ENCODE peak calls at places on chromosomes 5 and 9, in seven cellular contexts. One of them, this sample, is unnamed.
A peak's percentile ranks its signal among the peaks of the same experiment; 100 is the strongest.

GRCh38 chr5:168947212-168947868 is 353.6 kb downstream of the SLIT3 start:
- DNase-seq in uterus: peak; percentile 23
- DNase-seq in prostate gland: no peak
- DNase-seq in stomach: peak; percentile 59
- DNase-seq in H54: peak; percentile 62
- DNase-seq in upper lobe of left lung: peak; percentile 24
- DNase-seq in adrenal gland: peak; percentile 65
- DNase-seq in this sample: peak; percentile 27

GRCh38 chr5:83972236-83972635 is 251.6 kb upstream of the HAPLN1 start:
- DNase-seq in uterus: no peak
- DNase-seq in prostate gland: no peak
- DNase-seq in stomach: no peak
- DNase-seq in H54: no peak
- DNase-seq in upper lobe of left lung: no peak
- DNase-seq in adrenal gland: no peak
- DNase-seq in this sample: no peak

GRCh38 chr5:133499896-133500295 is 112.4 kb downstream of the FSTL4 start:
- DNase-seq in uterus: no peak
- DNase-seq in prostate gland: peak; percentile 25
- DNase-seq in stomach: no peak
- DNase-seq in H54: no peak
- DNase-seq in upper lobe of left lung: peak; percentile 50
- DNase-seq in adrenal gland: no peak
- DNase-seq in this sample: no peak

GRCh38 chr9:3760031-3760430 is 234.2 kb upstream of the RFX3 start:
- DNase-seq in uterus: no peak
- DNase-seq in prostate gland: peak; percentile 38
- DNase-seq in stomach: no peak
- DNase-seq in H54: no peak
- DNase-seq in upper lobe of left lung: no peak
- DNase-seq in adrenal gland: no peak
- DNase-seq in this sample: no peak

GRCh38 chr5:54547711-54548250 is 30.2 kb downstream of the SNX18 start:
- DNase-seq in uterus: peak; percentile 72
- DNase-seq in prostate gland: no peak
- DNase-seq in stomach: no peak
- DNase-seq in H54: no peak
- DNase-seq in upper lobe of left lung: no peak
- DNase-seq in adrenal gland: peak; percentile 85
- DNase-seq in this sample: no peak

GRCh38 chr5:107604990-107605389 is 65.7 kb downstream of the EFNA5 start:
- DNase-seq in uterus: no peak
- DNase-seq in prostate gland: no peak
- DNase-seq in stomach: no peak
- DNase-seq in H54: no peak
- DNase-seq in upper lobe of left lung: no peak
- DNase-seq in adrenal gland: no peak
- DNase-seq in this sample: no peak

GRCh38 chr9:98215821-98216220 is 23.4 kb upstream of the CORO2A start:
- DNase-seq in uterus: no peak
- DNase-seq in prostate gland: no peak
- DNase-seq in stomach: no peak
- DNase-seq in H54: no peak
- DNase-seq in upper lobe of left lung: no peak
- DNase-seq in adrenal gland: peak; percentile 62
- DNase-seq in this sample: no peak

GRCh38 chr5:10831416-10831815 is 70.4 kb upstream of the DAP start:
- DNase-seq in uterus: no peak
- DNase-seq in prostate gland: no peak
- DNase-seq in stomach: no peak
- DNase-seq in H54: no peak
- DNase-seq in upper lobe of left lung: no peak
- DNase-seq in adrenal gland: no peak
- DNase-seq in this sample: no peak

GRCh38 chr5:141821430-141821925 is 56.7 kb downstream of the PCDH1 start:
- DNase-seq in uterus: no peak
- DNase-seq in prostate gland: no peak
- DNase-seq in stomach: no peak
- DNase-seq in H54: peak; percentile 52
- DNase-seq in upper lobe of left lung: no peak
- DNase-seq in adrenal gland: no peak
- DNase-seq in this sample: no peak

GRCh38 chr5:36403601-36404311 is 102.1 kb upstream of the RANBP3L start:
- DNase-seq in uterus: peak; percentile 69
- DNase-seq in prostate gland: no peak
- DNase-seq in stomach: no peak
- DNase-seq in H54: peak; percentile 44
- DNase-seq in upper lobe of left lung: peak; percentile 35
- DNase-seq in adrenal gland: peak; percentile 39
- DNase-seq in this sample: no peak

GRCh38 chr9:81694541-81694940 is 5.2 kb upstream of the TLE1 start:
- DNase-seq in uterus: no peak
- DNase-seq in prostate gland: no peak
- DNase-seq in stomach: no peak
- DNase-seq in H54: no peak
- DNase-seq in upper lobe of left lung: no peak
- DNase-seq in adrenal gland: no peak
- DNase-seq in this sample: no peak

GRCh38 chr5:109329296-109330252 is 80.2 kb downstream of the PJA2 start:
- DNase-seq in uterus: no peak
- DNase-seq in prostate gland: no peak
- DNase-seq in stomach: no peak
- DNase-seq in H54: peak; percentile 39
- DNase-seq in upper lobe of left lung: no peak
- DNase-seq in adrenal gland: no peak
- DNase-seq in this sample: no peak

GRCh38 chr9:34365282-34365681 is 11.4 kb downstream of the MYORG start:
- DNase-seq in uterus: no peak
- DNase-seq in prostate gland: no peak
- DNase-seq in stomach: no peak
- DNase-seq in H54: no peak
- DNase-seq in upper lobe of left lung: no peak
- DNase-seq in adrenal gland: no peak
- DNase-seq in this sample: no peak

GRCh38 chr5:72209515-72210115 is 102.3 kb downstream of the MAP1B start:
- DNase-seq in uterus: no peak
- DNase-seq in prostate gland: peak; percentile 90
- DNase-seq in stomach: no peak
- DNase-seq in H54: no peak
- DNase-seq in upper lobe of left lung: no peak
- DNase-seq in adrenal gland: no peak
- DNase-seq in this sample: no peak

GRCh38 chr9:99000480-99001395 is 57.0 kb downstream of the COL15A1 start:
- DNase-seq in uterus: no peak
- DNase-seq in prostate gland: no peak
- DNase-seq in stomach: peak; percentile 52
- DNase-seq in H54: peak; percentile 65
- DNase-seq in upper lobe of left lung: peak; percentile 62
- DNase-seq in adrenal gland: peak; percentile 66
- DNase-seq in this sample: no peak

GRCh38 chr9:130042406-130042930 is 521 bp downstream of the FNBP1 start:
- DNase-seq in uterus: peak; percentile 41
- DNase-seq in prostate gland: no peak
- DNase-seq in stomach: peak; percentile 40
- DNase-seq in H54: no peak
- DNase-seq in upper lobe of left lung: peak; percentile 31
- DNase-seq in adrenal gland: peak; percentile 31
- DNase-seq in this sample: no peak

GRCh38 chr9:5448461-5448860 is 1.9 kb upstream of the CD274 start:
- DNase-seq in uterus: no peak
- DNase-seq in prostate gland: no peak
- DNase-seq in stomach: no peak
- DNase-seq in H54: no peak
- DNase-seq in upper lobe of left lung: no peak
- DNase-seq in adrenal gland: no peak
- DNase-seq in this sample: no peak

DNA sequence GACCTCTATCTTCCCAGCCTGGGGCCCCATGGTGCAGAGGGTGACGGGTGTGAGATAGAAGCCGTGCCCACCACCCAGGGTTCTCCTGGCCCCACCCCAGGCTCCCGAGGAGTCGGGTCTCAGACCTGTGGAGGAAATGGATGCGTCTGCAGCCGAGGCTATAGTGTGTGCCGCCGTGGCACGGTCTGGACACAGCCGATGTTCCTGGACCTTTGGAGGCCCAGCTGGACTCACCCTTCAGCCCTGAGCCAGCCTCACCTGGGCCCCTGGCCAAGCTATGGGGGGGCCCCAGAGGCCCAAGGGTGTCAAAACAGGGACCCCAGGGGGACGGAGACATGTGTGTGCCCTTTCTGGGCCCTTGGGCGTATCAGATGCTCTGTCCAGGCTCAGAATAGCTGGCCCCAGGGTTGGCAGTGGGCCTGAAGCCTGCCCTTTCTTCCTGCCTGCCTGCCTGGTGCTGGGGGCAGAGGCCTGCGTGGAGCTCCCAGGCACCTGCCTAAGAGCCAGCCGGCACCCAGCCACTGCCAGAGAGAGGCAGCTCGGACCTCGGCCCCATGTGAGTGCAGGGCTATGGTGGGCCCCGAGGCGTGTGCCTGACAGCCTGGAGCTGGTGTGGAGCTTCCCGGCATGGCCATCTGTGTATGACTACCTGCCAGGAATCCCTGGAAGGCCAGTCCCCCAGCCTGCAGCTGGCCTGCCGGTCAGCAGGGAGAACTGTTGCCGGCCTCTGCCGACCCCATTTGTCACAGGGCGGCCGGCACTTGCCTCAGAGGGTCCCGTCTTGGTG is 41.8 kb downstream of the KCNT1 start:
- DNase-seq in uterus: no peak
- DNase-seq in prostate gland: no peak
- DNase-seq in stomach: no peak
- DNase-seq in H54: no peak
- DNase-seq in upper lobe of left lung: no peak
- DNase-seq in adrenal gland: no peak
- DNase-seq in this sample: no peak
- TF ChIP-seq POLR2A in uterus: no peak
- TF ChIP-seq POLR2A in prostate gland: no peak
- TF ChIP-seq POLR2A in stomach: no peak
- TF ChIP-seq POLR2A in H54: no peak
- TF ChIP-seq POLR2A in upper lobe of left lung: no peak
- TF ChIP-seq POLR2A in adrenal gland: no peak
- TF ChIP-seq POLR2A in this sample: no peak

GRCh38 chr5:140041492-140042421 is 1.3 kb downstream of the NRG2 start:
- DNase-seq in uterus: peak; percentile 35
- DNase-seq in prostate gland: peak; percentile 7
- DNase-seq in stomach: peak; percentile 66
- DNase-seq in H54: peak; percentile 80
- DNase-seq in upper lobe of left lung: peak; percentile 53
- DNase-seq in adrenal gland: peak; percentile 92
- DNase-seq in this sample: no peak
- TF ChIP-seq POLR2A in uterus: no peak
- TF ChIP-seq POLR2A in prostate gland: no peak
- TF ChIP-seq POLR2A in stomach: no peak
- TF ChIP-seq POLR2A in H54: peak; percentile 44
- TF ChIP-seq POLR2A in upper lobe of left lung: no peak
- TF ChIP-seq POLR2A in adrenal gland: peak; percentile 87
- TF ChIP-seq POLR2A in this sample: no peak

DNA sequence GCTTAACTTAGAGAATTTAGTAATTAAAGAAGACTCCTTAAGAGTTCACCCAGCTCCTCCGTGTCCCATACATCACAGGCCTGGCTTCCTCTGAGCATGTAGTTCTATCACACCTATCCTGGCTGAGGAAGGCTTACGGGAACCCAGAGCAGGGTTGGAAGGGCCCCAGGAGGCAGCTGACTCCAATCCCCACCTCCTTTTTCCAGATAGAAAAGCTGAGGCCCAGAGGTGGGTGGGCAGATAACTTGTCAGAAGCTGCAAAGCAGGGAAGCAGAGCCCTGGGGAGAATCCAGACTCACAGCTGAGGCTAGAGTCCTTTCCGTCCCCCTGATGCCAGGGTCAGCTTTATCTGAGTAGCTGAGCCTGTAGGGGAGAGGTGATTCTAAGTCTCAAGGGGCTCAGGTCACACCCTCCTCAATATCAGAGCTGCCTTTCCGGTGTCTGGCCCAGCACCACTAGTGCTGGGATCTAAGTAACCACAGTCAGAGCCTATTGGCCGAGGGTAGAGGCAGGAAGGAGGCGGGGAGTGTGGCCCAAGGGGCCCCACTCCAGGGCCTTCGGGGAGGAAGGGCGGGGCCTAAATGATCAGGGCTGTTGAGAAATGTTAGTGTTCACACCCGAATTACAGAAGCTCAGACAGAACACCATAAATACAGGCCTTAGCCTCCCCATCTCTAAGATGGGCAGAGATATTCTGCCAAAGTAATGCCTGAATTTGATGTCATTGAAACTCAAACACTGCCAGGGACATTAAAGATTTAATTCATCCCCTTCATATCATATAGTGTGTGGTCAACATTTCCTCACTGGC is 9.9 kb downstream of the CCDC69 start:
- DNase-seq in uterus: peak; percentile 55
- DNase-seq in prostate gland: no peak
- DNase-seq in stomach: peak; percentile 72
- DNase-seq in H54: peak; percentile 45
- DNase-seq in upper lobe of left lung: peak; percentile 96
- DNase-seq in adrenal gland: peak; percentile 80
- DNase-seq in this sample: peak; percentile 87
- TF ChIP-seq POLR2A in uterus: no peak
- TF ChIP-seq POLR2A in prostate gland: no peak
- TF ChIP-seq POLR2A in stomach: no peak
- TF ChIP-seq POLR2A in H54: no peak
- TF ChIP-seq POLR2A in upper lobe of left lung: peak; percentile 80
- TF ChIP-seq POLR2A in adrenal gland: no peak
- TF ChIP-seq POLR2A in this sample: peak; percentile 94

GRCh38 chr9:113373676-113374392 is 3.0 kb downstream of the HDHD3 start:
- DNase-seq in uterus: no peak
- DNase-seq in prostate gland: no peak
- DNase-seq in stomach: no peak
- DNase-seq in H54: no peak
- DNase-seq in upper lobe of left lung: no peak
- DNase-seq in adrenal gland: peak; percentile 53
- DNase-seq in this sample: no peak

GRCh38 chr9:113370806-113371325 is 5.9 kb downstream of the HDHD3 start:
- DNase-seq in uterus: no peak
- DNase-seq in prostate gland: no peak
- DNase-seq in stomach: no peak
- DNase-seq in H54: no peak
- DNase-seq in upper lobe of left lung: no peak
- DNase-seq in adrenal gland: no peak
- DNase-seq in this sample: no peak

GRCh38 chr9:113373255-113373654 is 3.5 kb downstream of the HDHD3 start:
- DNase-seq in uterus: no peak
- DNase-seq in prostate gland: no peak
- DNase-seq in stomach: no peak
- DNase-seq in H54: no peak
- DNase-seq in upper lobe of left lung: no peak
- DNase-seq in adrenal gland: no peak
- DNase-seq in this sample: no peak

GRCh38 chr9:113369583-113370140 is 7.1 kb downstream of the HDHD3 start:
- DNase-seq in uterus: no peak
- DNase-seq in prostate gland: no peak
- DNase-seq in stomach: peak; percentile 82
- DNase-seq in H54: no peak
- DNase-seq in upper lobe of left lung: no peak
- DNase-seq in adrenal gland: peak; percentile 70
- DNase-seq in this sample: no peak

DNA sequence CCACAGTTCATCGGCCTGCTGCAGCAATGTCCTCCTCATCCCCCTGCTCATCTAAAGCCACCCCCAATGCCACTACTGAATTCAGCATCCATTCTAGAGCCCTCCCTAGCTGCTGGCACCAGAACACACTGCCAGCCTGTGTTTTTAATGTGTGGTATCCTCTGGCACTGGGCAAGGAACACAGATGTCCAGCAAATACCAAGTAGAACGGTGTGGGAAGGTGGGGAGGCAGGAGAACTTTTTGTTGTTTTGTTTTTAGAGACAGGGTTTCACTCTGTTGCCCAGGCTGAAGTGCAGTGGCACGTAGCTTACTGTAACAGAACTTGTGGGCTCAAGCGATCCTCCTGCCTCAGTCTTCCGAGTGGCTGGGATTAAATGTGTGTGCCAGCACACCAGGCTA is 4.7 kb downstream of the HDHD3 start:
- DNase-seq in uterus: no peak
- DNase-seq in prostate gland: no peak
- DNase-seq in stomach: no peak
- DNase-seq in H54: no peak
- DNase-seq in upper lobe of left lung: no peak
- DNase-seq in adrenal gland: no peak
- DNase-seq in this sample: no peak
- TF ChIP-seq POLR2A in uterus: no peak
- TF ChIP-seq POLR2A in prostate gland: no peak
- TF ChIP-seq POLR2A in stomach: no peak
- TF ChIP-seq POLR2A in H54: no peak
- TF ChIP-seq POLR2A in upper lobe of left lung: no peak
- TF ChIP-seq POLR2A in adrenal gland: no peak
- TF ChIP-seq POLR2A in this sample: no peak